ENCODE peak calls at places on chromosomes 7 and 10, in ten cellular contexts. T, A, P, Z, Q, E, F, W, O and D are unnamed samples. For H3K36me3, the result is how much of the 10 kb centered on the place peaks cover.

GRCh38 chr10:29253096-29254029 is 35.5 kb upstream of the LYZL1 start:
- DNase-seq in P (no peak), O (no peak), T (no peak), F (no peak), E (no peak), Q (no peak), W (no peak), Z (no peak), A (no peak), D (no peak)

GRCh38 chr10:28331821-28332220 is 29.0 kb upstream of the MPP7 start:
- DNase-seq in T (no peak), P (no peak), E (peak), F (no peak), O (no peak), W (no peak), Q (no peak), Z (no peak), A (peak), D (no peak)

GRCh38 chr7:57417736-57418135 is 32.2 kb upstream of the ZNF716 start:
- DNase-seq in Q (no peak), Z (no peak), T (peak), P (no peak), O (no peak), E (no peak), A (no peak), F (no peak), W (no peak), D (no peak)

GRCh38 chr7:36390199-36391090 is 783 bp downstream of the ANLN start:
- DNase-seq in E (peak), T (peak), A (peak), Z (peak), Q (peak), O (peak), F (peak), W (peak), P (peak), D (peak)

GRCh38 chr7:117993377-117994003 is 120.2 kb upstream of the CTTNBP2 start:
- DNase-seq in Q (no peak), O (peak), F (no peak), W (peak), A (no peak), T (no peak), E (peak), P (peak), Z (no peak), D (peak)

GRCh38 chr7:31772211-31772610 is 85.2 kb downstream of the PPP1R17 start:
- DNase-seq in E (no peak), P (no peak), Q (no peak), T (no peak), A (no peak), O (no peak), Z (no peak), F (no peak), W (no peak), D (no peak)

GRCh38 chr10:8056891-8057331 is 2.4 kb downstream of the GATA3 start:
- DNase-seq in Q (no peak), T (peak), P (no peak), Z (peak), A (no peak), O (peak), E (peak), F (no peak), W (no peak), D (peak)

GRCh38 chr7:17849504-17849903 is 90.8 kb downstream of the SNX13 start:
- DNase-seq in T (no peak), Q (no peak), W (no peak), E (peak), F (no peak), P (no peak), A (no peak), O (no peak), Z (no peak), D (no peak)

GRCh38 chr10:31759124-31759798 is 169.4 kb downstream of the ARHGAP12 start:
- DNase-seq in Z (peak), F (peak), A (no peak), E (no peak), Q (no peak), P (no peak), W (no peak), O (no peak), T (peak), D (peak)

GRCh38 chr10:91545817-91546216 is 87.1 kb downstream of the PPP1R3C start:
- DNase-seq in A (no peak), E (no peak), Z (no peak), Q (no peak), P (no peak), W (no peak), T (no peak), O (no peak), F (no peak), D (no peak)

GRCh38 chr7:36661135-36661840 is 63.0 kb downstream of the AOAH start:
- DNase-seq in A (no peak), E (peak), Z (no peak), F (no peak), O (no peak), W (no peak), Q (no peak), P (no peak), T (no peak), D (no peak)

GRCh38 chr10:22252286-22252800 is 34.5 kb upstream of the EBLN1 start:
- DNase-seq in P (peak), F (peak), A (no peak), W (peak), O (no peak), T (peak), Q (peak), Z (peak), E (peak), D (peak)

GRCh38 chr10:71161429-71161828 is 50.9 kb upstream of the UNC5B start:
- DNase-seq in Q (no peak), O (no peak), P (peak), E (peak), A (no peak), F (no peak), Z (no peak), W (no peak), T (no peak), D (no peak)

GRCh38 chr7:99021941-99022560 is 121.9 kb downstream of the SMURF1 start:
- DNase-seq in P (peak), E (no peak), A (no peak), W (no peak), T (no peak), Q (no peak), O (no peak), F (no peak), Z (peak), D (no peak)

GRCh38 chr7:131471605-131472004 is 84.8 kb downstream of the PODXL start:
- DNase-seq in P (no peak), O (no peak), A (no peak), F (no peak), T (no peak), Q (no peak), W (no peak), E (no peak), Z (no peak), D (no peak)

GRCh38 chr7:50565559-50565916 is 333 bp upstream of the DDC start:
- DNase-seq in O (no peak), P (no peak), W (no peak), Q (no peak), E (no peak), T (no peak), F (no peak), Z (no peak), A (no peak), D (no peak)

GRCh38 chr7:127961787-127962463 is 69.3 kb downstream of the LRRC4 start:
- DNase-seq in Z (no peak), P (no peak), A (no peak), T (no peak), W (no peak), E (no peak), F (no peak), O (no peak), Q (no peak), D (no peak)

GRCh38 chr7:151782598-151783448 is 94.1 kb downstream of the PRKAG2 start:
- DNase-seq in A (no peak), E (peak), T (peak), W (peak), F (peak), Z (peak), O (no peak), Q (peak), P (peak), D (peak)

GRCh38 chr7:1678571-1679325 is 8.7 kb downstream of the ELFN1 start:
- DNase-seq in P (no peak), Z (peak), W (no peak), Q (no peak), E (no peak), O (peak), F (no peak), A (no peak), T (peak), D (no peak)
- H3K36me3 ChIP-seq in P (under half), Z (under half), W (under half), Q (under half), E (under half), O (under half), F (under half), A (under half), T (under half), D (under half)

GRCh38 chr10:6512182-6512581 is 67.9 kb downstream of the PRKCQ start:
- DNase-seq in A (no peak), F (no peak), T (no peak), O (no peak), Z (no peak), P (no peak), Q (no peak), E (no peak), W (no peak), D (no peak)
- H3K36me3 ChIP-seq in A (under half), F (half or more), T (under half), O (half or more), Z (under half), P (under half), Q (under half), E (under half), W (under half), D (under half)

GRCh38 chr10:14371616-14372015 is 40.9 kb upstream of the FRMD4A start:
- DNase-seq in E (no peak), T (no peak), Q (no peak), W (no peak), A (no peak), P (no peak), Z (no peak), O (no peak), F (no peak), D (no peak)
- H3K36me3 ChIP-seq in E (under half), T (under half), Q (under half), W (under half), A (under half), P (under half), Z (under half), O (under half), F (under half), D (under half)

DNA sequence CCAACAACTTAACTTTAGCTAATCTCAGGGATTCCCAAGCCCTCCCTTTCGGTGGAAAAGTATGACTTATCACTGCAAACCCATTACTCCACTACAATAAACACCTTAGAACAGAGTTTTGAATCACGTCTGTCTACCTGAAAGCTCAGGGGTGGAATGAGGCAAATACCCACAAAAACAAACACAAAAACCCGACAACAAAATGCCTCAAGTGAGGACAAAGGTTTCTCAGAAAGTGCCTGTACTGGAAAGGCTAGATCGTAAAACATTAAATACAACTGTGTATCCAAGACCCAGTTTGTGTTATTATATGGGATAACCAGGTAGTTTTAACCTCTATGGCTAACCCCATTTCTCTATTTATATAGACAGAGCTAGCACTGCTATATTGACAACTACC is 26.0 kb downstream of the MKRN1 start:
- DNase-seq in O (no peak), A (no peak), Z (no peak), T (no peak), Q (no peak), W (no peak), F (no peak), E (no peak), P (no peak), D (no peak)
- H3K36me3 ChIP-seq in O (half or more), A (under half), Z (under half), T (under half), Q (half or more), W (under half), F (under half), E (under half), P (under half), D (under half)

DNA sequence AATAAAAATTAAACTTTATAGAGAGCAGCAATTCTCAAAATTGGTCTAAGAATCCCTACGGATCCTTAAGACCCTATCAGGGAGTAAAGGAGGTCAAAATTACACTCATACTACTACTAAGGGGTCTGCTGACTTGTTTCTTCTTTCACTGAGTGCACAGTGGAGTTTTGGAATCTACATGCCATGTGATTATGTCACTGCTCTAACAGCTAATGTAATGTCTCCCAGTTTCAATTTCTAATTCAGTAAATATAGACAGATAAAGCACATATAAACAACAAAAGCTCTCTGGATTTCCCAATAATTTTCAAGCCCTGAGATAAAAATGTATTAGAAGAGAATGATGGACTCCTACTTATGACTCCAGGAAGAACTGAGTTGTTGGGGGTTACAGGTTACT is 74.6 kb downstream of the WAPL start:
- DNase-seq in O (no peak), F (no peak), Q (no peak), Z (no peak), W (no peak), P (no peak), T (no peak), E (no peak), A (no peak), D (no peak)
- H3K36me3 ChIP-seq in O (half or more), F (half or more), Q (half or more), Z (under half), W (under half), P (half or more), T (under half), E (under half), A (under half), D (under half)

DNA sequence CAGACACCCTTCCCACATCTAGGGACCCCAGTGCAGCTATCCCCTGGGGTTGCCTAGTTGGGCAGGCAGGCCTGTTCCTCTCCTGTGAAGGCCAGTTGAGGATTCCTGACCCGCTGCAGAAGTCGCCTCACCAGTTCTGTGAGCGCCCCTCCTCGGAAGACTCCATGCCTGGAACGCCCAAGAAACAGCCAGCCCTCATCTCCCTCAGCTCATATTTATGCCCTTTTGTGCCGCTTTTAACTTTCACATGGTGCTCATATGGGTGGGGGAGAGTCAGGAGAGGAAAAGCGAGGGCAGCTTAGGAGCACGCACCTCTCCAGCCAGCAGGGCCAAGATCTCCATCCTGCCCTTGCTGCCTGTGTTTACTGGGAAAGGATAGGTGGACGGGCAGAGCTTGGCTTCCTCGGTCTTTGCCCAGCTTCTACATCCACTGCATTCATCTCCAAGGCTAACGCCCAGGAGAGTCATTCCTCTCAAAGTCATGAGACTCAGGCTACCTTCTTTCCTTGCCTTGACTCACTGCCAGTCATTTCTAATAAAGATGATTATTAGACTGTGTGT is 286.6 kb downstream of the USP6NL start:
- DNase-seq in P (no peak), Q (no peak), E (no peak), F (no peak), Z (no peak), T (no peak), W (no peak), A (no peak), O (no peak), D (no peak)
- H3K36me3 ChIP-seq in P (under half), Q (half or more), E (under half), F (half or more), Z (half or more), T (under half), W (under half), A (under half), O (half or more), D (under half)

GRCh38 chr10:124831116-124831515 is 29.5 kb downstream of the ABRAXAS2 start:
- DNase-seq in W (no peak), Z (no peak), E (no peak), O (no peak), F (no peak), T (no peak), Q (no peak), A (no peak), P (no peak), D (no peak)
- H3K36me3 ChIP-seq in W (under half), Z (under half), E (under half), O (half or more), F (half or more), T (under half), Q (half or more), A (under half), P (half or more), D (under half)